ENCODE peak calls at places on chromosome 18, in four cellular contexts. Z, C, N and K are unnamed samples.

GRCh38 chr18:48787523-48788151 is 163.1 kb downstream of the SMAD7 start:
- DNase-seq in Z (no peak), C (no peak), N (no peak), K (peak)

GRCh38 chr18:10285283-10285640 is 169.2 kb upstream of the APCDD1 start:
- DNase-seq in Z (no peak), C (no peak), N (no peak), K (no peak)

GRCh38 chr18:79367480-79367879 is 28.2 kb upstream of the NFATC1 start:
- DNase-seq in Z (no peak), C (no peak), N (no peak), K (peak)

GRCh38 chr18:24187689-24188088 is 48.8 kb downstream of the CABYR start:
- DNase-seq in Z (no peak), C (no peak), N (no peak), K (no peak)

GRCh38 chr18:39825485-39825884 is 2129.5 kb upstream of the PIK3C3 start:
- DNase-seq in Z (no peak), C (no peak), N (no peak), K (no peak)

GRCh38 chr18:9513971-9514512 is 38.7 kb downstream of the RALBP1 start:
- DNase-seq in Z (no peak), C (no peak), N (no peak), K (no peak)

GRCh38 chr18:10051877-10052631 is 138.2 kb downstream of the VAPA start:
- DNase-seq in Z (peak), C (peak), N (peak), K (no peak)

GRCh38 chr18:53952700-53953099 is 271.8 kb downstream of the MBD2 start:
- DNase-seq in Z (no peak), C (no peak), N (no peak), K (no peak)

GRCh38 chr18:52190195-52190594 is 149.8 kb upstream of the DCC start:
- DNase-seq in Z (no peak), C (no peak), N (no peak), K (no peak)

GRCh38 chr18:35511428-35511827 is 13.7 kb upstream of the INO80C start:
- DNase-seq in Z (no peak), C (no peak), N (peak), K (no peak)

GRCh38 chr18:21702602-21703001 is 2.0 kb downstream of the ABHD3 start:
- DNase-seq in Z (no peak), C (no peak), N (no peak), K (no peak)

GRCh38 chr18:48885266-48885950 is 65.4 kb downstream of the SMAD7 start:
- DNase-seq in Z (no peak), C (no peak), N (no peak), K (no peak)

GRCh38 chr18:78778651-78779050 is 201.0 kb upstream of the SALL3 start:
- DNase-seq in Z (peak), C (no peak), N (no peak), K (peak)

GRCh38 chr18:574456-575228 is 5.5 kb upstream of the CETN1 start:
- DNase-seq in Z (no peak), C (no peak), N (no peak), K (no peak)

GRCh38 chr18:45835057-45835634 is 9.7 kb downstream of the SIGLEC15 start:
- DNase-seq in Z (no peak), C (no peak), N (peak), K (no peak)

GRCh38 chr18:35971661-35972196 is 750 bp upstream of the RMP24 start:
- DNase-seq in Z (no peak), C (peak), N (no peak), K (no peak)

GRCh38 chr18:6222271-6222670 is 192.4 kb downstream of the L3MBTL4 start:
- DNase-seq in Z (no peak), C (no peak), N (no peak), K (no peak)

GRCh38 chr18:27797484-27797883 is 379.4 kb downstream of the CDH2 start:
- DNase-seq in Z (no peak), C (no peak), N (no peak), K (no peak)

GRCh38 chr18:8517276-8517675 is 92.0 kb upstream of the RAB12 start:
- DNase-seq in Z (no peak), C (no peak), N (peak), K (no peak)

GRCh38 chr18:22710628-22711380 is 222.3 kb upstream of the RBBP8 start:
- DNase-seq in Z (peak), C (peak), N (peak), K (no peak)

GRCh38 chr18:46278481-46279465 is 174.6 kb downstream of the HAUS1 start:
- DNase-seq in Z (no peak), C (no peak), N (peak), K (no peak)

GRCh38 chr18:10006261-10006903 is 92.6 kb downstream of the VAPA start:
- DNase-seq in Z (no peak), C (no peak), N (no peak), K (peak)

GRCh38 chr18:11148655-11149440 is 521 bp downstream of the PIEZO2 start:
- DNase-seq in Z (no peak), C (no peak), N (peak), K (no peak)

GRCh38 chr18:79447703-79448367 is 52.1 kb downstream of the NFATC1 start:
- DNase-seq in Z (no peak), C (no peak), N (no peak), K (no peak)

GRCh38 chr18:61738488-61738887 is 154.3 kb downstream of the RNF152 start:
- DNase-seq in Z (no peak), C (no peak), N (no peak), K (no peak)

GRCh38 chr18:4961121-4961909 is 235.7 kb downstream of the AKAIN1 start:
- DNase-seq in Z (no peak), C (no peak), N (no peak), K (no peak)

GRCh38 chr18:48790869-48791635 is 159.7 kb downstream of the SMAD7 start:
- DNase-seq in Z (no peak), C (no peak), N (no peak), K (peak)

GRCh38 chr18:34965108-34965507 is 76.1 kb upstream of the MAPRE2 start:
- DNase-seq in Z (no peak), C (no peak), N (no peak), K (no peak)

GRCh38 chr18:62788891-62789290 is 73.5 kb downstream of the PHLPP1 start:
- DNase-seq in Z (no peak), C (peak), N (no peak), K (no peak)

GRCh38 chr18:79460445-79461300 is 64.9 kb downstream of the NFATC1 start:
- DNase-seq in Z (no peak), C (no peak), N (no peak), K (no peak)

GRCh38 chr18:54532962-54533361 is 58.1 kb upstream of the DYNAP start:
- DNase-seq in Z (no peak), C (no peak), N (no peak), K (no peak)

GRCh38 chr18:10353791-10354190 is 100.6 kb upstream of the APCDD1 start:
- DNase-seq in Z (no peak), C (no peak), N (peak), K (no peak)

GRCh38 chr18:57705011-57705410 is 83.4 kb upstream of the NARS1 start:
- DNase-seq in Z (no peak), C (no peak), N (no peak), K (no peak)

GRCh38 chr18:47526147-47526546 is 274.7 kb upstream of the SKOR2 start:
- DNase-seq in Z (no peak), C (no peak), N (no peak), K (no peak)

GRCh38 chr18:47528343-47528742 is 276.9 kb upstream of the SKOR2 start:
- DNase-seq in Z (no peak), C (no peak), N (no peak), K (no peak)

GRCh38 chr18:47530695-47531094 is 279.2 kb upstream of the SKOR2 start:
- DNase-seq in Z (no peak), C (no peak), N (peak), K (no peak)

GRCh38 chr18:47531759-47532158 is 280.3 kb upstream of the SKOR2 start:
- DNase-seq in Z (no peak), C (no peak), N (no peak), K (no peak)
- TF ChIP-seq CTCF in Z (no peak), C (no peak), N (no peak), K (no peak)

DNA sequence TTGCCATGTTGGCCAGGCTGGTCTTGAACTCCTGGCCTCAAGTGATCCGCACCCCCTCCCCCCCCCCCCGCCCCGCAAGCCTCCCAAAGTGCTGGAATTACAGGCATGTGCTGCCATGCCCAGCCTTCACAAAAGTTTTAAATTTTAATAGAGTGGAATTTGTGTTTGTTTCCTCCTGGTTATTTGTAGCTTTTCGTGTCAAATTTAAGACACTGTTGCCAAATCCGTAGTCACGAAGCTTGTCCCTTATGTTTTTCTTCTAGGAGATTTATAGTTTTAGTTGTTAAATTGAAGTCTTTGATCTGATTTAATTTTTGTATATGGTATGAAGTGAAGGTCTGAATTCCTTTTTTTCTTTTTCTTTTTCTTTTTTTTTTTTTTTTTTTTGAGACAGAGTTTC is 14.7 kb downstream of the ZNF236 start:
- DNase-seq in Z (no peak), C (no peak), N (no peak), K (no peak)
- TF ChIP-seq POLR2AphosphoS5 in Z (no peak), C (no peak), N (no peak), K (no peak)

GRCh38 chr18:37258131-37258530 is 307.5 kb downstream of the CELF4 start:
- DNase-seq in Z (no peak), C (no peak), N (no peak), K (no peak)
- TF ChIP-seq EP300 in Z (no peak), C (no peak), N (no peak), K (no peak)

DNA sequence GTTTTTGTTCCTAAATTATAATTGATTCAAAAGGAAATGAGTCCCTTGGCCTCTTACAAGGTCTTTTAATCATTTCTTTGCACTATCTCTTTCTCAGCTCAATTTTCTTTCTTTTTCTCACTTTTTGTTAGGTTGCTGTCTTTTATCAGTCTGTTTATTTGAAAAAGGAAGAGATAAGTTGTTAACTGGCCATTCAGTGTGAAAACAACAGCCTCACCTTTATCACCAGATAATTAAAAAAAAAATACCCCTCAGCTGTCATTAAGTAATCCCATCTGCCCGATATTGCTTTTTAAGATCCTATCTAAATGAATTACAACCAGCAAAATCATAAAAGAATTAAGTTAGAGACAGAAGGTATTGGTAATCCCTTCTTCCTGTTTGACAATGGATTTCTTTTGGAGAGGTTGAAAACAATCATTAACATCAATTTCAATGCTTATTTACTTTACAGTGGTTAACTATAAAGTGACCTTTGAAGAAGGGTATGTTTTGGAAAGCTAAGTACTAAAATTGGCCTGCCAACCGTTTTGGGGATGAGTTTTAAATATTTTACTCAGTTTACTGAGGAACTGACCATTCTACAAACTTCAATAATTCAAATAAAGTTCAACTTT is 104.9 kb downstream of the TGIF1 start:
- DNase-seq in Z (no peak), C (no peak), N (no peak), K (no peak)
- TF ChIP-seq CTCF in Z (no peak), C (no peak), N (no peak), K (no peak)

DNA sequence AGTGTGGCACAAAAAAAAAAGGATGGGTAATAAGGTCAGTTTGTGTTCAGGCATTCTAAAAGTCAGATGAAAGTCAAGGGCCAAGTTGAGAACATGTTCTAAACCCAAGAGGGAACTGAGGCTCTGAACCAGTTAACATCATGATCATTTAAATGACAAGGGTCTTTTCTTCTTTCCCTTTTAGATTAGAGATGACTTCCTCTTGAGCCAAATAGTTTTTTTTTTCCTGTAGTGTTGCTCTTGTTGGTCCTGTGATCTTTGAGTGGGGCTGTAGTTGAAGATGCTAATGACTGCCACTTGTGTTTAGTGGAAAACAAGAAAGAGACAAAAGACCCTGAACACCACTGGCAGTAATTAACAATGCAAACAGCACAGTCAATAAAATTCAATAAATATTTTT is 482.7 kb upstream of the SYT4 start:
- DNase-seq in Z (no peak), C (no peak), N (no peak), K (no peak)
- TF ChIP-seq POLR2AphosphoS5 in Z (no peak), C (no peak), N (no peak), K (no peak)

GRCh38 chr18:70377317-70377799 is 88.5 kb downstream of the SOCS6 start:
- DNase-seq in Z (no peak), C (no peak), N (no peak), K (no peak)
- TF ChIP-seq EP300 in Z (no peak), C (no peak), N (no peak), K (no peak)

GRCh38 chr18:77702686-77703085 is 453.0 kb downstream of the GALR1 start:
- DNase-seq in Z (no peak), C (no peak), N (no peak), K (no peak)
- TF ChIP-seq CTCF in Z (no peak), C (peak), N (no peak), K (no peak)

GRCh38 chr18:51083398-51083797 is 53.4 kb downstream of the SMAD4 start:
- DNase-seq in Z (no peak), C (no peak), N (no peak), K (no peak)
- TF ChIP-seq POLR2AphosphoS5 in Z (no peak), C (no peak), N (no peak), K (no peak)

GRCh38 chr18:31162419-31162793 is 250 bp downstream of the DSC1 start:
- DNase-seq in Z (no peak), C (no peak), N (no peak), K (no peak)

GRCh38 chr18:31155498-31155897 is 7.2 kb downstream of the DSC1 start:
- DNase-seq in Z (no peak), C (no peak), N (no peak), K (no peak)

GRCh38 chr18:31154186-31154585 is 8.5 kb downstream of the DSC1 start:
- DNase-seq in Z (no peak), C (no peak), N (no peak), K (no peak)

GRCh38 chr18:31161757-31162418 is 768 bp downstream of the DSC1 start:
- DNase-seq in Z (no peak), C (no peak), N (no peak), K (no peak)

GRCh38 chr18:31156831-31157763 is 5.6 kb downstream of the DSC1 start:
- DNase-seq in Z (no peak), C (no peak), N (no peak), K (no peak)
- TF ChIP-seq EP300 in Z (no peak), C (no peak), N (no peak), K (no peak)